ENCODE peak calls at places on chromosomes 12 and 14, in five cellular contexts. K, Z, J, E and V are unnamed samples.

GRCh38 chr12:123973552-123974341 is 732 bp downstream of the ZNF664 start:
- DNase-seq in E (peak; percentile 62), K (peak; percentile 58), J (no peak), Z (peak; percentile 21), V (no peak)

GRCh38 chr12:122853582-122854245 is 18.5 kb downstream of the HIP1R start:
- DNase-seq in J (no peak), E (no peak), K (no peak), Z (no peak), V (no peak)

GRCh38 chr14:63616015-63616414 is 25.7 kb downstream of the WDR89 start:
- DNase-seq in J (no peak), E (no peak), K (no peak), Z (no peak), V (no peak)

GRCh38 chr12:68609955-68610434 is 704 bp upstream of the RAP1B start:
- DNase-seq in E (no peak), K (no peak), J (no peak), Z (no peak), V (no peak)

GRCh38 chr12:80195143-80195726 is 95.9 kb downstream of the OTOGL start:
- DNase-seq in J (no peak), K (no peak), Z (peak; percentile 16), E (no peak), V (no peak)

GRCh38 chr12:93167841-93168492 is 209.8 kb upstream of the NUDT4 start:
- DNase-seq in K (peak; percentile 28), Z (peak; percentile 20), J (no peak), E (no peak), V (peak; percentile 95)

GRCh38 chr12:52210186-52210924 is 18.5 kb upstream of the KRT80 start:
- DNase-seq in E (no peak), J (no peak), Z (no peak), K (peak; percentile 6), V (no peak)

GRCh38 chr12:116026346-116026745 is 251.1 kb downstream of the MED13L start:
- DNase-seq in E (no peak), Z (no peak), J (no peak), K (no peak), V (no peak)

DNA sequence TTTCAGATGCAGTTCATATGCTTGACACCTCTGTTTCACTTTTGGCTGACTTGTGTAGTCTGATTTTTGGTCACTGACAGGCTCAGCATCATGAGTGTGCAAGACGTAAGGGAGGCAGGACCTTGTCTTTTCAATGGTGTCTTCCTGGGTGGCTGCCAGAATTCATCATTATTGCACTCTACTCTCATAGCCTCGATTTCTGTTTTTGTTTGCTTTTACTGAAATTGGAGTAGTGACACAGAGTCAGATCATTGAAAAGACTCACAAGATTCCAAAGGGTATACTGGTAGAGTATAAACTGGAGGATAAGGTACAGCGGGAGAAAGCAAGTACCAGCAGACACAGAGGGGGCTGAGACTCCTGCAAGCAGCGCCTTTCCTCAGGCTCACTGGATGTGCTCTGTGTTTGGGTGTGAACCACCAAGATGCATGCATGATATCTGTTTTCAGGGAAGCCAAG is 126.3 kb upstream of the FGD4 start:
- DNase-seq in E (peak; percentile 37), Z (no peak), J (peak; percentile 23), K (no peak), V (no peak)
- TF ChIP-seq ATF2 in E (no peak), Z (no peak), J (no peak), K (no peak), V (no peak)

GRCh38 chr14:51614707-51615106 is 37.0 kb upstream of the FRMD6 start:
- DNase-seq in Z (no peak), K (no peak), E (no peak), J (no peak), V (no peak)
- TF ChIP-seq ATF2 in Z (no peak), K (no peak), E (no peak), J (no peak), V (no peak)

DNA sequence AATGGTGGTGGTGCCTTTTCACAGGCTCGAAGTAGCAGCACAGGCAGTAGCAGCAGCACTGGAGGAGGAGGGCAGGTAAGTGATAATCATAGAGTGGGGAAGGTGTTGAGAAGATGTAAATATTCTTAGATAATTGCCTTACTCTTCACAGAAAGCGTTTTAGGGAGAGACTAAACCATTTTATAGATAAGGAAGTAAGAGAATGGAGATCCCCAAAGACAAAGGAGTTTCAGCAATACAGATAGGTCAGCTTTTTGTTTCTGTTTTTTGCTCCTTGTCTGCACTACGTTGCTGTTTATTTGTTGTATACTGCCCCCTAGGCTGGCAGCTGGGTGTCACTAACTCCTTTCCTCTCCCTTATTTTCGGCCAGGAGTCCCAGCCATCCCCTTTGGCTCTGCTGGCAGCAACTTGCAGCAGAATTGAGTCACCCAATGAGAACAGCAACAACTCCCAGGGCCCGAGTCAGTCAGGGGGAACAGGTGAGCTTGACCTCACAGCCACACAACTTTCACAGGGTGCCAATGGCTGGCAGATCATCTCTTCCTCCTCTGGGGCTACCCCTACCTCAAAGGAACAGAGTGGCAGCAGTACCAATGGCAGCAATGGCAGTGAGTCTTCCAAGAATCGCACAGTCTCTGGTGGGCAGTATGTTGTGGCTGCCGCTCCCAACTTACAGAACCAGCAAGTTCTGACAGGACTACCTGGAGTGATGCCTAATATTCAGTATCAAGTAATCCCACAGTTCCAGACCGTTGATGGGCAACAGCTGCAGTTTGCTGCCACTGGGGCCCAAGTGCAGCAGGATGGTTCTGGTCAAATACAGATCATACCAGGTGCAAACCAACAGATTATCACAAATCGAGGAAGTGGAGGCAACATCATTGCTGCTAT is 2.0 kb downstream of the SP1 start:
- DNase-seq in J (peak; percentile 23), K (peak; percentile 60), E (peak; percentile 56), Z (peak; percentile 56), V (peak; percentile 63)
- TF ChIP-seq ATF2 in J (no peak), K (no peak), E (no peak), Z (no peak), V (no peak)

GRCh38 chr14:68983210-68983609 is 4.1 kb upstream of the ACTN1 start:
- DNase-seq in J (no peak), K (no peak), E (no peak), Z (no peak), V (no peak)

GRCh38 chr14:68984686-68985085 is 5.6 kb upstream of the ACTN1 start:
- DNase-seq in K (no peak), J (no peak), Z (no peak), E (no peak), V (no peak)

GRCh38 chr14:68986225-68986624 is 7.1 kb upstream of the ACTN1 start:
- DNase-seq in Z (no peak), J (no peak), E (no peak), K (no peak), V (no peak)

GRCh38 chr14:68987653-68988036 is 8.5 kb upstream of the ACTN1 start:
- DNase-seq in K (peak; percentile 39), J (peak; percentile 86), E (no peak), Z (no peak), V (no peak)

GRCh38 chr14:68986926-68987652 is 8.0 kb upstream of the ACTN1 start:
- DNase-seq in Z (no peak), K (no peak), E (no peak), J (no peak), V (no peak)
- TF ChIP-seq ATF2 in Z (no peak), K (no peak), E (no peak), J (no peak), V (no peak)

GRCh38 chr14:21840765-21841164 is 167.1 kb upstream of the OR4E1 start:
- DNase-seq in Z (no peak), J (no peak), E (no peak), K (no peak), V (no peak)
- TF ChIP-seq ATF2 in Z (no peak), J (no peak), E (no peak), K (no peak), V (no peak)